ENCODE peak calls at places on chromosomes 12 and 14, in seven cellular contexts. Y, I, Q, C, G, N and X are unnamed samples.
A peak's percentile ranks its signal among the peaks of the same experiment; 100 is the strongest.

GRCh38 chr12:19652391-19652790 is 213.1 kb downstream of the AEBP2 start:
- DNase-seq in C (no peak), I (no peak), Q (no peak), Y (no peak), N (no peak), G (no peak), X (no peak)

GRCh38 chr14:74710477-74710876 is 2.4 kb downstream of the AREL1 start:
- DNase-seq in C (no peak), Y (no peak), G (no peak), I (no peak), Q (no peak), N (no peak), X (no peak)

GRCh38 chr14:73503648-73504047 is 12.9 kb downstream of the RIOX1 start:
- DNase-seq in Y (no peak), G (no peak), N (no peak), C (no peak), Q (peak; percentile 25), I (peak; percentile 25), X (peak; percentile 70)

GRCh38 chr12:71469235-71469873 is 29.8 kb downstream of the LGR5 start:
- DNase-seq in Y (no peak), G (peak; percentile 37), I (peak; percentile 84), C (no peak), N (peak; percentile 17), Q (no peak), X (peak; percentile 13)

GRCh38 chr12:104463371-104463770 is 6.6 kb downstream of the CHST11 start:
- DNase-seq in Q (no peak), Y (no peak), I (no peak), G (no peak), N (no peak), C (no peak), X (no peak)

GRCh38 chr12:108989381-108989780 is 31.5 kb downstream of the SVOP start:
- DNase-seq in Y (no peak), I (no peak), C (no peak), N (no peak), Q (no peak), G (no peak), X (no peak)

GRCh38 chr12:57332646-57333312 is 81.8 kb upstream of the STAC3 start:
- DNase-seq in G (no peak), N (no peak), Q (no peak), C (no peak), Y (no peak), I (peak; percentile 59), X (no peak)

GRCh38 chr12:64445490-64445889 is 6.4 kb upstream of the TBK1 start:
- DNase-seq in Y (no peak), N (no peak), I (no peak), G (no peak), Q (no peak), C (no peak), X (no peak)

GRCh38 chr14:22478670-22479069 is 110.4 kb downstream of the DAD1 start:
- DNase-seq in G (no peak), I (peak; percentile 22), Y (peak; percentile 47), Q (no peak), C (no peak), N (no peak), X (peak; percentile 34)

GRCh38 chr12:83016226-83016835 is 329.6 kb downstream of the TMTC2 start:
- DNase-seq in G (no peak), I (peak; percentile 93), Y (peak; percentile 32), N (peak; percentile 62), Q (no peak), C (no peak), X (peak; percentile 90)

GRCh38 chr12:14193623-14194022 is 171.9 kb upstream of the ATF7IP start:
- DNase-seq in N (no peak), Y (no peak), C (no peak), G (peak; percentile 53), Q (peak; percentile 76), I (no peak), X (no peak)

GRCh38 chr14:52974406-52974805 is 23.6 kb upstream of the FERMT2 start:
- DNase-seq in Y (no peak), N (no peak), C (no peak), Q (no peak), I (peak; percentile 53), G (no peak), X (no peak)

GRCh38 chr14:102078344-102078743 is 8.5 kb downstream of the HSP90AA1 start:
- DNase-seq in I (no peak), C (peak; percentile 34), N (no peak), Y (no peak), G (no peak), Q (no peak), X (no peak)

GRCh38 chr12:5185435-5186069 is 141.9 kb downstream of the KCNA5 start:
- DNase-seq in Y (no peak), C (no peak), N (no peak), Q (no peak), I (no peak), G (no peak), X (no peak)

GRCh38 chr14:56686416-56686815 is 106.8 kb downstream of the TMEM260 start:
- DNase-seq in Y (no peak), G (peak; percentile 76), N (no peak), Q (no peak), I (no peak), C (no peak), X (no peak)
- TF ChIP-seq CTCF in Y (no peak), G (peak; percentile 28), N (no peak), Q (no peak), I (no peak), C (no peak), X (no peak)

GRCh38 chr14:70888681-70889175 is 18.5 kb upstream of the PCNX1 start:
- DNase-seq in G (no peak), Q (no peak), C (no peak), Y (no peak), N (no peak), I (peak; percentile 87), X (peak; percentile 54)

GRCh38 chr14:70885343-70886014 is 21.8 kb upstream of the PCNX1 start:
- DNase-seq in G (no peak), C (no peak), N (no peak), Y (no peak), I (no peak), Q (no peak), X (no peak)

GRCh38 chr14:70886421-70887206 is 20.6 kb upstream of the PCNX1 start:
- DNase-seq in Q (peak; percentile 33), C (no peak), I (no peak), Y (no peak), N (no peak), G (no peak), X (no peak)

GRCh38 chr14:70888151-70888499 is 19.1 kb upstream of the PCNX1 start:
- DNase-seq in N (no peak), Q (no peak), C (no peak), G (no peak), Y (no peak), I (no peak), X (no peak)

DNA sequence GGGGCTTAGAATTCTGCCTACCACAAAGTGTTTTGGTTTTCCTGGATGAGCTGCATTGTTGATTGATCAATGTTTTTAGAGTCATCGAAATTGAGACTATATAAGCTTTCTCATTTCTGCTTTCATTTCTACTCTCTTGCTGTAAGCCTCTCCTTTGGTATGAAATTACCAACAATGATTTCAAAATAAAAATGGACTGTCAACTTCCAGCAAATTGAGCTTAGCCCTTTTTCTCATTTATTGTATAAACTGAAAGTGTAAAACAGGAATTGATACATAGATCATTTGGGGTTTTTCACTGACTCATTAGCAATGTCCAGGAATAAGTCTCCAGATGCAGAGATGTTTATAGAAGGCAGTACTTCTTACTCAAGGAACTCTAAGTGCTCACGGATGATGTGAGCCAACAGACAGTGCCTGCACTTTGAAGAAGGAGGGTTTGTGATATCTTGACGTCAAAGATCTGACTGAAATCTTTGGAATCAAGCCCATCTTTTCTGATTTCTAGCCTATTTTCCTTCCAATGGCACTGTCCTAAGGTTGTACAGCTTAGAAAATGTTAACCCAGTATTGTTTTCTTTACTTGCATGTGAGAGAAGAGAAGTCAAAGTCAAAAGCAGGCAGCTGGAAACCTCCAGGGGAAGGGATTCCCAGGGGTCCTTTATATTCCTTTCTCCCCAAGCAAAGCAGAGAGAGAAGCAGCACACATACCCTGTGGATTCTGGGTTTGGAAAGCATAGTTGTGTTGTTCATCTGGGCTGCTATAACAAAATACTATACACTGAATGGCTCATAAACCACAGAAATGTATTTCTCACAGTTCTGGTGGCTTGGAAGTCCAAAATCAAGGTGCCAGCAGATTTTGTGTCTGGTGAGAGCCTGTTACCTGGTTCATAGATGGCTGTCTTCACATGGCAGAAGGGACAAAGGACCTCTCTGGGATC is 19.8 kb upstream of the PCNX1 start:
- DNase-seq in N (no peak), I (peak; percentile 96), Y (no peak), C (no peak), G (no peak), Q (no peak), X (peak; percentile 80)
- H3K4me3 ChIP-seq in N (no peak overlapping the region), I (no peak overlapping the region), Y (no peak overlapping the region), C (no peak overlapping the region), G (no peak overlapping the region), Q (no peak overlapping the region), X (no peak overlapping the region)

GRCh38 chr14:103545915-103546650 is 16.4 kb downstream of the BAG5 start:
- DNase-seq in G (peak; percentile 68), Y (no peak), C (no peak), Q (no peak), I (no peak), N (no peak), X (no peak)
- TF ChIP-seq CTCF in G (no peak), Y (no peak), C (no peak), Q (no peak), I (no peak), N (no peak), X (no peak)

GRCh38 chr12:122888232-122888752 is 7.6 kb downstream of the VPS37B start:
- DNase-seq in Y (no peak), Q (peak; percentile 67), C (no peak), I (peak; percentile 63), G (peak; percentile 80), N (peak; percentile 84), X (peak; percentile 81)
- H3K4me3 ChIP-seq in Y (no peak overlapping the region), Q (peak overlapping the region; percentile 52), C (peak overlapping the region; percentile 37), I (peak overlapping the region; percentile 21), G (peak overlapping the region; percentile 3), N (peak overlapping the region; percentile 12), X (no peak overlapping the region)

DNA sequence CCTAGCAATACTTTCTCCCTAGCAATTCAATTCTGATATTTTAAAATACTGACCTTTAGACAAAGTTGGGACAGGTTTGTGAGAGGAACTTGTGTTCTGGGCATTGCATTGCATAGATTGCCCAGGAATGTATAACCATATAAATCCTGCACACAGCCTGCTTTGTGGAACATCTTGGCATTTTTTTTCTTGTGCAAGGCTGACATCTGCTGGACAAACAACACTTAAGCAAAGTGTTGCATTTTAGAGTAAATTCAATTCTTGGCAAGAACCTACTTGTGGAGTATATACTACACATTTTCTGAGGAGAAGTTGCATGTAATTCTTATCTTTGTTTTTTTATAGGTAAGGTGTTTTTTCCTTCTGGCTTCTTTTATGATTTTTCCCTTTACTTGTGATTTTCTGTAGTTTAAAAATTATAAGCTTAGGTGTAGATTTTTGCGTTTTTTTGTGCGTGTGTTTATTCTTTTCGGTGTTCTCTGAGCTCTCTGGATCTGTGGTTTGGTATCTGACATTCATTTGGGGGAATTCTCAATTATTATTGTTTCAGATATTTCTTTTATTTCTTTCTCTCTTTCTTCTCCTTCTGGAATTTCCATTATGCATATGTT is 26.4 kb downstream of the TESPA1 start:
- DNase-seq in G (no peak), Y (peak; percentile 25), N (peak; percentile 75), Q (peak; percentile 67), C (no peak), I (peak; percentile 76), X (peak; percentile 75)
- TF ChIP-seq CTCF in G (peak; percentile 73), Y (peak; percentile 38), N (peak; percentile 88), Q (peak; percentile 93), C (peak; percentile 67), I (peak; percentile 68), X (peak; percentile 56)